ENCODE peak calls at places on chromosomes 11 and 22, in seven cellular contexts. T is NCI-H2029 treated with DMSO at 0.1 percent for 48 hours; L is naive thymus-derived CD8-positive, alpha-beta T cell; C is activated effector memory CD4-positive, alpha-beta T cell treated with Interleukin-2 at 50 U/mL for 16 hours; W is kidney epithelial cell; V is activated T-cell treated with anti-CD3 and anti-CD28 coated beads for 1 hour; B is AG08396. E is an unnamed sample.

GRCh38 chr11:79396674-79397073 is 44.2 kb downstream of the TENM4 start:
- DNase-seq in T (no peak), L (no peak), C (no peak), W (no peak), V (no peak), B (no peak), E (no peak)

GRCh38 chr11:84817998-84818397 is 809.1 kb downstream of the DLG2 start:
- DNase-seq in T (no peak), L (no peak), C (no peak), W (no peak), V (no peak), B (no peak), E (no peak)

GRCh38 chr11:121367434-121367833 is 74.9 kb downstream of the SC5D start:
- DNase-seq in T (no peak), L (no peak), C (no peak), W (no peak), V (no peak), B (no peak), E (no peak)

GRCh38 chr11:105881027-105881426 is 141.0 kb downstream of the MSANTD4 start:
- DNase-seq in T (peak), L (no peak), C (no peak), W (no peak), V (no peak), B (no peak), E (no peak)

GRCh38 chr22:35663371-35663770 is 15.1 kb downstream of the APOL6 start:
- DNase-seq in T (no peak), L (no peak), C (no peak), W (no peak), V (no peak), B (no peak), E (no peak)

GRCh38 chr22:30201970-30202369 is 44.6 kb downstream of the LIF start:
- DNase-seq in T (no peak), L (no peak), C (no peak), W (no peak), V (no peak), B (no peak), E (no peak)

GRCh38 chr11:69353696-69354544 is 60.0 kb downstream of the MYEOV start:
- DNase-seq in T (no peak), L (no peak), C (no peak), W (no peak), V (no peak), B (no peak), E (no peak)

GRCh38 chr11:115696472-115697011 is 192.3 kb upstream of the CADM1 start:
- DNase-seq in T (no peak), L (no peak), C (no peak), W (no peak), V (no peak), B (no peak), E (no peak)

GRCh38 chr22:35085621-35086020 is 19.7 kb downstream of the ISX start:
- DNase-seq in T (no peak), L (no peak), C (no peak), W (no peak), V (no peak), B (no peak), E (no peak)

E was measured in HEK293T.